ENCODE peak calls at places on chromosome 11, in five cellular contexts. M is upper lobe of right lung; T is A172; E is GM04504; S is activated CD4-positive, alpha-beta T cell treated with anti-CD3 and anti-CD28 coated beads, Interleukin-2, amount 50 U/mL, for 48 hours. Y is an unnamed sample.

GRCh38 chr11:77637345-77638165 is at the start of gene CLNS1A:
- DNase-seq in M (peak; percentile 89), T (peak; percentile 89), E (peak; percentile 73), S (peak; percentile 79), Y (peak; percentile 92)

GRCh38 chr11:18408558-18409242 is 3.4 kb upstream of the LDHC start:
- DNase-seq in M (no peak), T (no peak), E (no peak), S (no peak), Y (no peak)

GRCh38 chr11:116948375-116948774 is 111.0 kb upstream of the APOA1 start:
- DNase-seq in M (no peak), T (peak; percentile 27), E (no peak), S (peak; percentile 34), Y (no peak)

GRCh38 chr11:46121328-46121723 is at the start of gene PHF21A:
- DNase-seq in M (peak; percentile 96), T (no peak), E (peak; percentile 85), S (peak; percentile 89), Y (peak; percentile 96)

GRCh38 chr11:66438009-66438503 is 592 bp downstream of the MRPL11 start:
- DNase-seq in M (no peak), T (peak; percentile 5), E (no peak), S (no peak), Y (no peak)

GRCh38 chr11:2674681-2675131 is 25.1 kb downstream of the KCNQ1OT1 start:
- DNase-seq in M (no peak), T (no peak), E (no peak), S (no peak), Y (peak; percentile 76)

GRCh38 chr11:10499452-10500262 is 41.3 kb downstream of the RNF141 start:
- DNase-seq in M (no peak), T (no peak), E (no peak), S (no peak), Y (no peak)

GRCh38 chr11:19121646-19122045 is 4.7 kb downstream of the ZDHHC13 start:
- DNase-seq in M (no peak), T (no peak), E (no peak), S (no peak), Y (no peak)

GRCh38 chr11:64086263-64086938 is 50.7 kb downstream of the FLRT1 start:
- DNase-seq in M (no peak), T (peak; percentile 34), E (no peak), S (no peak), Y (no peak)

GRCh38 chr11:95078526-95078925 is 11.1 kb upstream of the ENDOD1 start:
- DNase-seq in M (no peak), T (no peak), E (no peak), S (no peak), Y (no peak)

GRCh38 chr11:108768370-108768769 is 103.5 kb downstream of the DDX10 start:
- DNase-seq in M (no peak), T (no peak), E (no peak), S (no peak), Y (no peak)

GRCh38 chr11:2122907-2123627 is 16.1 kb downstream of the IGF2 start:
- DNase-seq in M (no peak), T (no peak), E (no peak), S (no peak), Y (no peak)

GRCh38 chr11:99671808-99672409 is 651.2 kb downstream of the CNTN5 start:
- DNase-seq in M (no peak), T (no peak), E (no peak), S (no peak), Y (no peak)